ENCODE peak calls at places on chromosomes 12 and 14, in ten cellular contexts. X, L, Q, F, W, M, V, T, S and Y are unnamed samples.

GRCh38 chr12:52971701-52972329 is 22.9 kb downstream of the KRT18 start:
- DNase-seq in W (no peak), V (peak; percentile 56), F (no peak), L (no peak), Q (no peak), X (no peak), S (no peak), T (no peak), M (no peak), Y (no peak)

GRCh38 chr12:119911147-119911546 is 34.0 kb upstream of the CIT start:
- DNase-seq in L (no peak), T (no peak), V (peak; percentile 60), S (no peak), W (no peak), Q (no peak), M (no peak), X (no peak), F (no peak), Y (no peak)

GRCh38 chr14:51860836-51861583 is 598 bp downstream of the GNG2 start:
- DNase-seq in X (no peak), S (peak; percentile 42), V (no peak), L (no peak), T (no peak), Q (no peak), W (no peak), F (no peak), M (no peak), Y (no peak)

GRCh38 chr14:35365130-35366047 is 39.2 kb downstream of the NFKBIA start:
- DNase-seq in L (no peak), V (peak; percentile 82), M (peak; percentile 73), X (peak; percentile 76), T (no peak), Q (no peak), S (no peak), W (peak; percentile 79), F (peak; percentile 18), Y (no peak)

GRCh38 chr12:109679716-109680520 is 33.7 kb upstream of the FAM222A start:
- DNase-seq in S (no peak), V (no peak), Q (no peak), L (no peak), T (no peak), W (no peak), F (no peak), M (no peak), X (no peak), Y (no peak)

GRCh38 chr14:58026967-58027366 is 125.0 kb downstream of the ARMH4 start:
- DNase-seq in V (no peak), M (no peak), L (no peak), Q (no peak), F (no peak), S (no peak), T (no peak), W (no peak), X (no peak), Y (no peak)

GRCh38 chr14:60700598-60700997 is 23.6 kb downstream of the SIX4 start:
- DNase-seq in W (no peak), Q (no peak), L (no peak), V (no peak), F (no peak), T (no peak), S (no peak), X (no peak), M (no peak), Y (no peak)

GRCh38 chr12:56941299-56942017 is 7.2 kb upstream of the SDR9C7 start:
- DNase-seq in F (no peak), X (no peak), Q (no peak), L (no peak), W (peak; percentile 79), T (no peak), M (peak; percentile 40), S (peak; percentile 67), V (peak; percentile 14), Y (no peak)

GRCh38 chr14:104359301-104359968 is 220.1 kb upstream of the C14orf180 start:
- DNase-seq in V (no peak), X (peak; percentile 39), L (no peak), F (no peak), W (no peak), Q (peak; percentile 39), M (peak; percentile 17), T (no peak), S (no peak), Y (no peak)

GRCh38 chr12:2016862-2017723 is 12.8 kb upstream of the DCP1B start:
- DNase-seq in F (no peak), V (no peak), S (no peak), X (no peak), Q (no peak), T (no peak), M (no peak), W (no peak), L (no peak), Y (no peak)

GRCh38 chr14:77037886-77038511 is 9.5 kb upstream of the IRF2BPL start:
- DNase-seq in T (no peak), V (no peak), S (no peak), W (peak; percentile 84), Q (no peak), M (no peak), L (no peak), F (no peak), X (peak; percentile 68), Y (no peak)

GRCh38 chr14:25904446-25904845 is 693.4 kb downstream of the NOVA1 start:
- DNase-seq in V (no peak), M (no peak), T (no peak), X (no peak), F (no peak), W (no peak), Q (no peak), S (no peak), L (no peak), Y (no peak)

GRCh38 chr12:52151859-52152783 is 39.7 kb downstream of the KRT80 start:
- DNase-seq in V (peak; percentile 55), X (peak; percentile 85), L (peak; percentile 51), Q (peak; percentile 94), S (no peak), M (no peak), T (peak; percentile 68), W (peak; percentile 56), F (peak; percentile 73), Y (peak; percentile 32)

GRCh38 chr14:104149617-104150141 is 11.3 kb downstream of the KIF26A start:
- DNase-seq in L (no peak), M (no peak), F (no peak), T (no peak), V (peak; percentile 72), X (no peak), S (peak; percentile 94), W (peak; percentile 73), Q (no peak), Y (no peak)

GRCh38 chr14:50619569-50620141 is 48.5 kb downstream of the SAV1 start:
- DNase-seq in L (no peak), M (no peak), V (peak; percentile 64), F (no peak), X (no peak), T (no peak), S (no peak), Q (no peak), W (peak; percentile 54), Y (no peak)

DNA sequence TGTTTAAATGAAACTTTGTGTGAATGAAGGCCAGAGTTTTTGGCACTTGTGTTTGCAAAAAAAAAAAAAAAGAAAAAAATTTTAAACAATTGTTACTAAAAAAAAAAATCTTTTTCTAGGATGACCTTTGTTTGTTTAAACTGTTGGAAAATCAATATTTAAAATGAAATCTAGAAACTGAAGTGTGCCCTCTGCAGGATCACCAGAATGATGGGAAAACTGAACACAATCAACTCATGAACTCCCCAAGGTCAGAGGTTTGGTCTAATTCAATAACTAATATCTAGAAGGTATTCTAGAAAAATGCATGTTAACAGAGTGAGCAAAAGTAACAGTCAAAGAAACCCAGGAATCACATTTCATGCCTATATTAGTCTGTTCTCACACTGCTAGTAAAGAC is 448.9 kb downstream of the FLRT2 start:
- DNase-seq in F (no peak), S (no peak), T (no peak), Q (no peak), L (no peak), V (no peak), W (no peak), M (no peak), X (no peak), Y (no peak)
- TF ChIP-seq CTCF in F (no peak), S (peak; percentile 29), T (peak; percentile 27), Q (no peak), L (no peak), V (no peak), W (no peak), M (no peak), X (no peak), Y (no peak)

GRCh38 chr12:64232201-64232600 is 10.1 kb upstream of the KICS2 start:
- DNase-seq in W (no peak), M (no peak), F (no peak), T (no peak), L (no peak), X (no peak), S (no peak), Q (no peak), V (no peak), Y (no peak)

GRCh38 chr12:64240781-64241180 is 18.7 kb upstream of the KICS2 start:
- DNase-seq in Q (no peak), W (no peak), X (no peak), F (no peak), T (no peak), S (no peak), M (no peak), L (no peak), V (no peak), Y (no peak)

GRCh38 chr12:64237382-64237781 is 15.3 kb upstream of the KICS2 start:
- DNase-seq in V (no peak), X (no peak), W (no peak), L (no peak), F (no peak), T (no peak), M (no peak), Q (no peak), S (no peak), Y (no peak)

DNA sequence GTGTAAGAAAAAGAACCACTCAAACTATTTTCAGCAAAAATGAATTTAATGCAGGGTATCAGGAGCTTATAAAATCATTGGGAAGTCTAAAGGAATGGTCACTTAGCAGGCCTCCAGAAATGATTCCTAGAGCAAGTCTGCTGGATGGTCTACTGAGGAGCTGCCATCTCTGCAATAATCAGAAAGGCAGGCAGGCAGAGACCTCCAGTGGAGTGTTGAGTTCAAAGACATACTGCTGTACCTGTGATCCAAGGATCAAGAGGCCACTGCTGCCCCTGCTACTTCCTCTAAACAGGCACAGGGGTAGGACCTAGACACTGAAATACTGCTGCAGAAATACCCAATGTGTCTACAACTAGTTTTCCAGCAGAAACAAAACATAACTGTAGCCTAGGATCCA is 14.5 kb upstream of the KICS2 start:
- DNase-seq in S (no peak), V (peak; percentile 40), T (no peak), X (no peak), F (no peak), W (no peak), L (no peak), M (no peak), Q (no peak), Y (no peak)
- TF ChIP-seq CTCF in S (peak; percentile 5), V (peak; percentile 36), T (no peak), X (no peak), F (no peak), W (no peak), L (no peak), M (no peak), Q (no peak), Y (peak; percentile 7)

GRCh38 chr14:100048786-100049185 is 16.4 kb upstream of the EVL start:
- DNase-seq in V (no peak), M (no peak), T (no peak), W (no peak), S (no peak), X (no peak), L (no peak), F (no peak), Q (no peak), Y (no peak)
- TF ChIP-seq CTCF in V (no peak), M (no peak), T (no peak), W (no peak), S (no peak), X (no peak), L (no peak), F (no peak), Q (no peak), Y (no peak)

GRCh38 chr12:85424581-85425348 is 144.7 kb downstream of the ALX1 start:
- DNase-seq in V (peak; percentile 24), X (no peak), Q (no peak), F (no peak), M (no peak), W (peak; percentile 55), L (no peak), S (no peak), T (peak; percentile 12), Y (no peak)
- TF ChIP-seq CTCF in V (no peak), X (peak; percentile 47), Q (peak; percentile 43), F (no peak), M (no peak), W (peak; percentile 45), L (peak; percentile 21), S (peak; percentile 48), T (peak; percentile 75), Y (peak; percentile 48)